ENCODE peak calls at places on chromosomes 16 and 17, in four cellular contexts. W is progenitor cell of endocrine pancreas, I is aorta, S is gastrocnemius medialis. K is an unnamed sample.

GRCh38 chr16:57446530-57447141 is 549 bp downstream of the CIAPIN1 start:
- DNase-seq in W (no peak), I (peak; percentile 81), S (peak; percentile 43), K (peak; percentile 63)

GRCh38 chr16:66741131-66741900 is 10.1 kb downstream of the DYNC1LI2 start:
- DNase-seq in W (no peak), I (peak; percentile 92), S (peak; percentile 93), K (no peak)

GRCh38 chr16:1146409-1146808 is 6.5 kb upstream of the CACNA1H start:
- DNase-seq in W (no peak), I (no peak), S (no peak), K (peak; percentile 63)

GRCh38 chr17:44786551-44787081 is 27.8 kb downstream of the ADAM11 start:
- DNase-seq in W (no peak), I (no peak), S (no peak), K (no peak)

GRCh38 chr16:89317101-89317671 is 99.7 kb downstream of the ZNF778 start:
- DNase-seq in W (no peak), I (no peak), S (no peak), K (no peak)

GRCh38 chr16:88077328-88078108 is 126.3 kb downstream of the BANP start:
- DNase-seq in W (no peak), I (peak; percentile 45), S (no peak), K (no peak)

GRCh38 chr16:4096509-4096908 is 19.7 kb downstream of the ADCY9 start:
- DNase-seq in W (no peak), I (no peak), S (no peak), K (no peak)

GRCh38 chr17:32494621-32495346 is 8.0 kb downstream of the CDK5R1 start:
- DNase-seq in W (no peak), I (no peak), S (no peak), K (no peak)

GRCh38 chr17:7056386-7056785 is 12.5 kb upstream of the SLC16A11 start:
- DNase-seq in W (no peak), I (no peak), S (no peak), K (no peak)

GRCh38 chr17:79843917-79844815 is 4.9 kb upstream of the CBX4 start:
- DNase-seq in W (peak; percentile 46), I (peak; percentile 86), S (no peak), K (no peak)

GRCh38 chr16:5060073-5060641 is 5.6 kb downstream of the C16orf89 start:
- DNase-seq in W (no peak), I (peak; percentile 38), S (no peak), K (no peak)

GRCh38 chr16:89101303-89102034 is 7.8 kb downstream of the ACSF3 start:
- DNase-seq in W (no peak), I (no peak), S (no peak), K (no peak)

K was measured in HAP-1.